ENCODE peak calls at places on chromosome 2, in nine cellular contexts. One of them, this sample, is unnamed.
A peak's percentile ranks its signal among the peaks of the same experiment; 100 is the strongest.

GRCh38 chr2:172968061-172968469 is 107.6 kb upstream of the MAP3K20 start:
- DNase-seq in sigmoid colon: no peak
- DNase-seq in Panc1: no peak
- DNase-seq in K562: no peak
- DNase-seq in HepG2: peak; percentile 20
- DNase-seq in SK-N-SH: no peak
- DNase-seq in spleen: no peak
- DNase-seq in stomach: peak; percentile 44
- DNase-seq in prostate gland: no peak
- DNase-seq in this sample: no peak

GRCh38 chr2:121895723-121896571 is 140.5 kb downstream of the TSN start:
- DNase-seq in sigmoid colon: no peak
- DNase-seq in Panc1: no peak
- DNase-seq in K562: peak; percentile 22
- DNase-seq in HepG2: no peak
- DNase-seq in SK-N-SH: no peak
- DNase-seq in spleen: no peak
- DNase-seq in stomach: no peak
- DNase-seq in prostate gland: no peak
- DNase-seq in this sample: no peak

GRCh38 chr2:105158002-105158401 is 83.5 kb upstream of the GPR45 start:
- DNase-seq in sigmoid colon: no peak
- DNase-seq in Panc1: no peak
- DNase-seq in K562: no peak
- DNase-seq in HepG2: no peak
- DNase-seq in SK-N-SH: no peak
- DNase-seq in spleen: no peak
- DNase-seq in stomach: no peak
- DNase-seq in prostate gland: no peak
- DNase-seq in this sample: no peak

GRCh38 chr2:193824474-193824873 is 1629.7 kb upstream of the TMEFF2 start:
- DNase-seq in sigmoid colon: no peak
- DNase-seq in Panc1: no peak
- DNase-seq in K562: no peak
- DNase-seq in HepG2: no peak
- DNase-seq in SK-N-SH: no peak
- DNase-seq in spleen: no peak
- DNase-seq in stomach: no peak
- DNase-seq in prostate gland: no peak
- DNase-seq in this sample: no peak

GRCh38 chr2:24919977-24920812 is at the start of gene ADCY3:
- DNase-seq in sigmoid colon: peak; percentile 76
- DNase-seq in Panc1: no peak
- DNase-seq in K562: peak; percentile 91
- DNase-seq in HepG2: no peak
- DNase-seq in SK-N-SH: peak; percentile 94
- DNase-seq in spleen: peak; percentile 91
- DNase-seq in stomach: peak; percentile 52
- DNase-seq in prostate gland: peak; percentile 25
- DNase-seq in this sample: peak; percentile 74

GRCh38 chr2:122132292-122132691 is 376.8 kb downstream of the TSN start:
- DNase-seq in sigmoid colon: no peak
- DNase-seq in Panc1: no peak
- DNase-seq in K562: no peak
- DNase-seq in HepG2: no peak
- DNase-seq in SK-N-SH: no peak
- DNase-seq in spleen: no peak
- DNase-seq in stomach: no peak
- DNase-seq in prostate gland: no peak
- DNase-seq in this sample: no peak

GRCh38 chr2:217636578-217637267 is 366.1 kb downstream of the TNS1 start:
- DNase-seq in sigmoid colon: no peak
- DNase-seq in Panc1: no peak
- DNase-seq in K562: no peak
- DNase-seq in HepG2: no peak
- DNase-seq in SK-N-SH: no peak
- DNase-seq in spleen: no peak
- DNase-seq in stomach: no peak
- DNase-seq in prostate gland: no peak
- DNase-seq in this sample: no peak

GRCh38 chr2:61733563-61733962 is 120.3 kb downstream of the FAM161A start:
- DNase-seq in sigmoid colon: no peak
- DNase-seq in Panc1: no peak
- DNase-seq in K562: no peak
- DNase-seq in HepG2: no peak
- DNase-seq in SK-N-SH: no peak
- DNase-seq in spleen: no peak
- DNase-seq in stomach: no peak
- DNase-seq in prostate gland: no peak
- DNase-seq in this sample: no peak

GRCh38 chr2:24360050-24360962 is at the start of gene ITSN2:
- DNase-seq in sigmoid colon: peak; percentile 88
- DNase-seq in Panc1: no peak
- DNase-seq in K562: peak; percentile 80
- DNase-seq in HepG2: peak; percentile 62
- DNase-seq in SK-N-SH: peak; percentile 96
- DNase-seq in spleen: peak; percentile 98
- DNase-seq in stomach: peak; percentile 82
- DNase-seq in prostate gland: peak; percentile 66
- DNase-seq in this sample: peak; percentile 92

GRCh38 chr2:241926541-241927311 is 57.2 kb downstream of the RTP5 start:
- DNase-seq in sigmoid colon: no peak
- DNase-seq in Panc1: no peak
- DNase-seq in K562: no peak
- DNase-seq in HepG2: peak; percentile 61
- DNase-seq in SK-N-SH: no peak
- DNase-seq in spleen: peak; percentile 55
- DNase-seq in stomach: peak; percentile 26
- DNase-seq in prostate gland: no peak
- DNase-seq in this sample: no peak

GRCh38 chr2:3454802-3455201 is 64.5 kb downstream of the ADI1 start:
- DNase-seq in sigmoid colon: no peak
- DNase-seq in Panc1: no peak
- DNase-seq in K562: no peak
- DNase-seq in HepG2: no peak
- DNase-seq in SK-N-SH: no peak
- DNase-seq in spleen: no peak
- DNase-seq in stomach: peak; percentile 23
- DNase-seq in prostate gland: no peak
- DNase-seq in this sample: no peak

GRCh38 chr2:53511549-53511948 is 256.1 kb upstream of the CHAC2 start:
- DNase-seq in sigmoid colon: no peak
- DNase-seq in Panc1: no peak
- DNase-seq in K562: no peak
- DNase-seq in HepG2: no peak
- DNase-seq in SK-N-SH: no peak
- DNase-seq in spleen: no peak
- DNase-seq in stomach: no peak
- DNase-seq in prostate gland: no peak
- DNase-seq in this sample: no peak

GRCh38 chr2:53512071-53512841 is 255.3 kb upstream of the CHAC2 start:
- DNase-seq in sigmoid colon: no peak
- DNase-seq in Panc1: no peak
- DNase-seq in K562: no peak
- DNase-seq in HepG2: no peak
- DNase-seq in SK-N-SH: no peak
- DNase-seq in spleen: no peak
- DNase-seq in stomach: no peak
- DNase-seq in prostate gland: no peak
- DNase-seq in this sample: no peak

GRCh38 chr2:53513167-53513666 is 254.4 kb upstream of the CHAC2 start:
- DNase-seq in sigmoid colon: no peak
- DNase-seq in Panc1: no peak
- DNase-seq in K562: no peak
- DNase-seq in HepG2: no peak
- DNase-seq in SK-N-SH: no peak
- DNase-seq in spleen: no peak
- DNase-seq in stomach: no peak
- DNase-seq in prostate gland: no peak
- DNase-seq in this sample: no peak

GRCh38 chr2:53516650-53517049 is 251.0 kb upstream of the CHAC2 start:
- DNase-seq in sigmoid colon: no peak
- DNase-seq in Panc1: no peak
- DNase-seq in K562: no peak
- DNase-seq in HepG2: no peak
- DNase-seq in SK-N-SH: no peak
- DNase-seq in spleen: no peak
- DNase-seq in stomach: no peak
- DNase-seq in prostate gland: no peak
- DNase-seq in this sample: no peak

DNA sequence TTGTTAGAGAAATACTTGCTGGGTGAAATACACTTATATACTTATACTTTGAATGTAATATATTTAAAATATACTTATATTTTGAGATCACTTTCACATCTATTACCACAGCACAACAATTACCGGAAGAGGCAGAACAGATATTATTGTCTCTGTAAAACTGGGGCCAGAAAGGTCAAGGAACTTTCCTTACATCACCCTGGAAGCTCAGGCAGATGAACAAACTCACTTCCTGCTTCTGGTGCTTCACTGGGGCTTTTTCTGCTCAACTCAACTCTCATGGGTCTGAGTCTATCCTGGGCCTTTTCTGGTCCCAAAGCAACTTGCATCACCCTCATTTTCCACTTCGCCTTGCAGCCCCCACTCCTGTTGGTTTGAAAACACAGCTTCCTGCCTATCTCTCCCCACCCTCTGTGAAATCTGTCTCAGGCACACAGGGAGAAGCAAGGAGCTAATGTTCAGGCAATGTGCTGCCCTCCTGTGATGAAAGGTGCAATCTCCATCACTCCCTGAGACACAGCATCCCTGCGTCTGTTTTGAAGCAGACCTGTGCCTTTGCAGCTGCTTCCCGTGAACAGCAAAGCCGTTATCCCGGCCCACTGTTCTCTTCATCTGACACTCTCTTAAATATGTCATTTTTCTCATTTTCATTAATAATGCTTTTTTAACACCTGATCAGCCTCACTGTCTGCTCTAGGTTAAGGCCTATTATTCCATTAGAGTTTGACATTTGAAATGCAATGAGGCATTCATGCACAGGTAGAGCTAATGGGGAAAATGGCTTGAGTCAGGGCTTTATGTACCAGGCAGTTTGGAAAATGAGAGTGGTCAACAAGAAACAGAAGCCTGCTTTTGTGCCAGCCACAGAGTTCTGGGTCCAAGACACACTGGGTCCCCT is 251.9 kb upstream of the CHAC2 start:
- DNase-seq in sigmoid colon: no peak
- DNase-seq in Panc1: no peak
- DNase-seq in K562: no peak
- DNase-seq in HepG2: no peak
- DNase-seq in SK-N-SH: no peak
- DNase-seq in spleen: no peak
- DNase-seq in stomach: no peak
- DNase-seq in prostate gland: no peak
- DNase-seq in this sample: no peak
- TF ChIP-seq CTCF in sigmoid colon: no peak
- TF ChIP-seq CTCF in Panc1: no peak
- TF ChIP-seq CTCF in K562: no peak
- TF ChIP-seq CTCF in HepG2: peak; percentile 33
- TF ChIP-seq CTCF in SK-N-SH: no peak
- TF ChIP-seq CTCF in spleen: no peak
- TF ChIP-seq CTCF in stomach: no peak
- TF ChIP-seq CTCF in prostate gland: no peak
- TF ChIP-seq CTCF in this sample: no peak

GRCh38 chr2:230968921-230969672 is 26.8 kb upstream of the SPATA3 start:
- DNase-seq in sigmoid colon: peak; percentile 11
- DNase-seq in Panc1: no peak
- DNase-seq in K562: no peak
- DNase-seq in HepG2: peak; percentile 59
- DNase-seq in SK-N-SH: no peak
- DNase-seq in spleen: no peak
- DNase-seq in stomach: no peak
- DNase-seq in prostate gland: no peak
- DNase-seq in this sample: no peak
- TF ChIP-seq POLR2AphosphoS5 in sigmoid colon: no peak
- TF ChIP-seq POLR2AphosphoS5 in Panc1: no peak
- TF ChIP-seq POLR2AphosphoS5 in K562: no peak
- TF ChIP-seq POLR2AphosphoS5 in HepG2: no peak
- TF ChIP-seq POLR2AphosphoS5 in SK-N-SH: no peak
- TF ChIP-seq POLR2AphosphoS5 in spleen: no peak
- TF ChIP-seq POLR2AphosphoS5 in stomach: no peak
- TF ChIP-seq POLR2AphosphoS5 in prostate gland: no peak
- TF ChIP-seq POLR2AphosphoS5 in this sample: no peak

DNA sequence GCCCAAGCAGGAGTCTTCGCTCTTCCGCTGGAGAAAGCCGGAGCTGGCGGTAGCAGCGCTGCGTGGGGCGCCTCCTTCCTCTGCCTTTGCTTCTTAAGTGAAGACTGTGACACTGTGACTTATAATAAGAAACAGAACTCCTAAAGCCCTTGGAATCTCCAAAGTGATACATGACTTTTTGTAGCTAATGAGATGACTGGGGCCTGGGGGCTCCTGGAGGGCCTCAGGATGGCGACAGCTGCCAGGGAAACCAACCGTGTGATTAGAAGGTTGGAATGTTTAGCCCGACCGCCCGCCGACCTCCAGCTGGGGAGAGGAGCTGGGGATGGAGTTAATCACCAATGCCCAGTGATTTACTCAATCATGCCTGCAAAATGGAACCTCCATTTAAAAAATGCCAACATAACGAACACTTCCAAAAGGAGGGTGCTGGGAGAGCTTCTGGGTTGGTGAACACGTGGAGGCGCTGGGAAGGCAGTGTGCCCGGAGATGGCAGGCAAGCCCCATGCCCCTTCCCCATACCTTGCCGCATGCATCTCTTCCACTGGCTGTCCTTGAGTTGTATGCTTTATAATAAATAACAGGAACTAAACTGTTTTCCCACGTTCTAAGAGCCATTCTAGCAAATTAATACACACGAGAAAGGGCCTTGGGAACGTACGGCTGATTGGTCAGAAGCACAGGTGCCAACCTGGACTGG is 29.0 kb upstream of the MAL start:
- DNase-seq in sigmoid colon: peak; percentile 21
- DNase-seq in Panc1: no peak
- DNase-seq in K562: no peak
- DNase-seq in HepG2: no peak
- DNase-seq in SK-N-SH: no peak
- DNase-seq in spleen: peak; percentile 57
- DNase-seq in stomach: no peak
- DNase-seq in prostate gland: no peak
- DNase-seq in this sample: peak; percentile 47
- H3K9me3 ChIP-seq in sigmoid colon: no peaks in the 10 kb centered on the region
- H3K9me3 ChIP-seq in Panc1: no peaks in the 10 kb centered on the region
- H3K9me3 ChIP-seq in K562: no peaks in the 10 kb centered on the region
- H3K9me3 ChIP-seq in HepG2: no peaks in the 10 kb centered on the region
- H3K9me3 ChIP-seq in SK-N-SH: no peaks in the 10 kb centered on the region
- H3K9me3 ChIP-seq in spleen: no peaks in the 10 kb centered on the region
- H3K9me3 ChIP-seq in stomach: no peaks in the 10 kb centered on the region
- H3K9me3 ChIP-seq in prostate gland: no peaks in the 10 kb centered on the region
- H3K9me3 ChIP-seq in this sample: no peaks in the 10 kb centered on the region

DNA sequence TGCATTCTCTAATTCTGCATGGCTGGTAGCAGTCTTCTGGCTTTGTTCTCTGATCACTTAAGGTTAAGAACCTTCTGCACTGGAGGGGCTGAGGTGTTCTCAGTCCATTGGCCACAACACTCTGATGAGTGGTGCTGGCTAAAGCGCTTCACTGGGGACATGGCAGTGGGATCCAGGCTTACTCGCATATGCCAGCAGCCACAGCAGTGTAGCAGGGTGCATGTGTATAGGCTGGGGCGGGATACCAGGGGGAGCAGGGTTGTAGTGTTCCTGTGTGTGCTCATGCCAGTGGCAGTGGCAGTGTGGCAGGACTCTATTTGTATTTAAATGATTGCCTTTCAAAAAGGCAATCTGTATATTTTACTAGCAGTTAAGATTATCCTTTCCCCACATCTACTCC is 11.1 kb upstream of the TACR1 start:
- DNase-seq in sigmoid colon: no peak
- DNase-seq in Panc1: no peak
- DNase-seq in K562: no peak
- DNase-seq in HepG2: no peak
- DNase-seq in SK-N-SH: no peak
- DNase-seq in spleen: no peak
- DNase-seq in stomach: no peak
- DNase-seq in prostate gland: no peak
- DNase-seq in this sample: no peak
- TF ChIP-seq CTCF in sigmoid colon: no peak
- TF ChIP-seq CTCF in Panc1: no peak
- TF ChIP-seq CTCF in K562: no peak
- TF ChIP-seq CTCF in HepG2: no peak
- TF ChIP-seq CTCF in SK-N-SH: no peak
- TF ChIP-seq CTCF in spleen: no peak
- TF ChIP-seq CTCF in stomach: no peak
- TF ChIP-seq CTCF in prostate gland: no peak
- TF ChIP-seq CTCF in this sample: no peak

This sample was measured in suprapubic skin.